ENCODE peak calls at places on chromosome 7, in seven cellular contexts. One of them, this sample, is unnamed.

GRCh38 chr7:115680921-115681320 is 349.6 kb downstream of the TFEC start:
- DNase-seq in psoas muscle: no peak
- DNase-seq in activated CD8-positive, alpha-beta memory T cell treated with anti-CD3 and anti-CD28 coated beads, Interleukin-2, amount 50 U/mL, for 48 hours: no peak
- DNase-seq in NCI-H1092: no peak
- DNase-seq in NCI-H2171 treated with DMSO at 0.1 percent for 48 hours: no peak
- DNase-seq in HL-60: no peak
- DNase-seq in amniotic stem cell: no peak
- DNase-seq in this sample: no peak

GRCh38 chr7:75876126-75876881 is 2.5 kb upstream of the RHBDD2 start:
- DNase-seq in HL-60: peak; percentile 77
- DNase-seq in NCI-H1092: no peak
- DNase-seq in NCI-H2171 treated with DMSO at 0.1 percent for 48 hours: no peak
- DNase-seq in activated CD8-positive, alpha-beta memory T cell treated with anti-CD3 and anti-CD28 coated beads, Interleukin-2, amount 50 U/mL, for 48 hours: no peak
- DNase-seq in psoas muscle: no peak
- DNase-seq in amniotic stem cell: no peak
- DNase-seq in this sample: no peak

GRCh38 chr7:23184709-23185354 is 3.0 kb downstream of the NUP42 start:
- DNase-seq in NCI-H2171 treated with DMSO at 0.1 percent for 48 hours: peak; percentile 30
- DNase-seq in amniotic stem cell: peak; percentile 20
- DNase-seq in HL-60: peak; percentile 49
- DNase-seq in activated CD8-positive, alpha-beta memory T cell treated with anti-CD3 and anti-CD28 coated beads, Interleukin-2, amount 50 U/mL, for 48 hours: no peak
- DNase-seq in psoas muscle: no peak
- DNase-seq in NCI-H1092: no peak
- DNase-seq in this sample: no peak

GRCh38 chr7:20484366-20484765 is 131.1 kb upstream of the ABCB5 start:
- DNase-seq in NCI-H2171 treated with DMSO at 0.1 percent for 48 hours: no peak
- DNase-seq in HL-60: no peak
- DNase-seq in amniotic stem cell: no peak
- DNase-seq in psoas muscle: no peak
- DNase-seq in activated CD8-positive, alpha-beta memory T cell treated with anti-CD3 and anti-CD28 coated beads, Interleukin-2, amount 50 U/mL, for 48 hours: no peak
- DNase-seq in NCI-H1092: no peak
- DNase-seq in this sample: no peak

GRCh38 chr7:54831644-54832095 is 72.7 kb upstream of the SEC61G start:
- DNase-seq in activated CD8-positive, alpha-beta memory T cell treated with anti-CD3 and anti-CD28 coated beads, Interleukin-2, amount 50 U/mL, for 48 hours: no peak
- DNase-seq in psoas muscle: no peak
- DNase-seq in HL-60: no peak
- DNase-seq in NCI-H1092: no peak
- DNase-seq in NCI-H2171 treated with DMSO at 0.1 percent for 48 hours: no peak
- DNase-seq in amniotic stem cell: no peak
- DNase-seq in this sample: no peak

GRCh38 chr7:38232475-38233366 is 40.7 kb downstream of the TARP start:
- DNase-seq in NCI-H1092: no peak
- DNase-seq in HL-60: peak; percentile 97
- DNase-seq in psoas muscle: peak; percentile 53
- DNase-seq in NCI-H2171 treated with DMSO at 0.1 percent for 48 hours: no peak
- DNase-seq in activated CD8-positive, alpha-beta memory T cell treated with anti-CD3 and anti-CD28 coated beads, Interleukin-2, amount 50 U/mL, for 48 hours: peak; percentile 78
- DNase-seq in amniotic stem cell: no peak
- DNase-seq in this sample: peak; percentile 31

GRCh38 chr7:131898418-131898817 is 342.0 kb upstream of the PODXL start:
- DNase-seq in NCI-H1092: no peak
- DNase-seq in NCI-H2171 treated with DMSO at 0.1 percent for 48 hours: no peak
- DNase-seq in psoas muscle: no peak
- DNase-seq in HL-60: peak; percentile 39
- DNase-seq in activated CD8-positive, alpha-beta memory T cell treated with anti-CD3 and anti-CD28 coated beads, Interleukin-2, amount 50 U/mL, for 48 hours: no peak
- DNase-seq in amniotic stem cell: no peak
- DNase-seq in this sample: no peak

GRCh38 chr7:25359471-25360059 is 131.3 kb upstream of the NPVF start:
- DNase-seq in amniotic stem cell: no peak
- DNase-seq in HL-60: no peak
- DNase-seq in NCI-H1092: peak; percentile 98
- DNase-seq in psoas muscle: no peak
- DNase-seq in NCI-H2171 treated with DMSO at 0.1 percent for 48 hours: peak; percentile 43
- DNase-seq in activated CD8-positive, alpha-beta memory T cell treated with anti-CD3 and anti-CD28 coated beads, Interleukin-2, amount 50 U/mL, for 48 hours: no peak
- DNase-seq in this sample: no peak

GRCh38 chr7:28180364-28181147 is at the start of gene JAZF1:
- DNase-seq in HL-60: peak; percentile 19
- DNase-seq in activated CD8-positive, alpha-beta memory T cell treated with anti-CD3 and anti-CD28 coated beads, Interleukin-2, amount 50 U/mL, for 48 hours: peak; percentile 77
- DNase-seq in NCI-H1092: peak; percentile 63
- DNase-seq in NCI-H2171 treated with DMSO at 0.1 percent for 48 hours: peak; percentile 87
- DNase-seq in amniotic stem cell: peak; percentile 49
- DNase-seq in psoas muscle: peak; percentile 80
- DNase-seq in this sample: peak; percentile 78

This sample was measured in left ventricle myocardium superior.